ENCODE peak calls at places on chromosomes 12 and 14, in six cellular contexts. A, B, W, M, Z and N are unnamed samples.

GRCh38 chr12:123398177-123398916 is 14.4 kb downstream of the KMT5A start:
- DNase-seq in Z (peak), W (no peak), B (peak), A (no peak), M (no peak), N (no peak)

GRCh38 chr12:48998497-48999353 is 450 bp downstream of the DDN start:
- DNase-seq in M (no peak), A (no peak), Z (no peak), B (peak), W (no peak), N (no peak)

GRCh38 chr12:28360253-28360652 is 170.0 kb downstream of the CCDC91 start:
- DNase-seq in W (no peak), Z (no peak), M (no peak), B (no peak), A (no peak), N (no peak)

GRCh38 chr12:7162691-7163114 is 26.8 kb upstream of the PEX5 start:
- DNase-seq in W (peak), B (no peak), A (peak), M (no peak), Z (no peak), N (peak)

GRCh38 chr12:96197503-96198272 is 3.5 kb downstream of the ELK3 start:
- DNase-seq in Z (peak), B (peak), W (no peak), M (no peak), A (peak), N (no peak)

GRCh38 chr14:74459981-74460380 is 33.1 kb downstream of the NPC2 start:
- DNase-seq in Z (no peak), A (no peak), B (no peak), W (no peak), M (no peak), N (no peak)

GRCh38 chr14:80535171-80535570 is 323.9 kb upstream of the DIO2 start:
- DNase-seq in M (no peak), A (no peak), B (no peak), W (no peak), Z (no peak), N (no peak)

GRCh38 chr14:70955543-70956480 is 48.6 kb downstream of the PCNX1 start:
- DNase-seq in W (no peak), A (no peak), B (peak), M (no peak), Z (no peak), N (no peak)

GRCh38 chr14:58171090-58171489 is 19.1 kb upstream of the ARMH4 start:
- DNase-seq in B (peak), W (peak), M (no peak), Z (peak), A (peak), N (peak)

GRCh38 chr12:48041591-48042423 is 37.5 kb upstream of the COL2A1 start:
- DNase-seq in W (no peak), A (no peak), M (no peak), B (no peak), Z (no peak), N (no peak)

GRCh38 chr12:104676636-104677035 is 219.9 kb downstream of the CHST11 start:
- DNase-seq in B (no peak), Z (no peak), A (no peak), W (no peak), M (no peak), N (no peak)

GRCh38 chr14:52948039-52948438 is 2.8 kb downstream of the FERMT2 start:
- DNase-seq in Z (no peak), B (no peak), W (no peak), M (no peak), A (no peak), N (no peak)

GRCh38 chr12:53060721-53061276 is 10.9 kb downstream of the TNS2 start:
- DNase-seq in A (no peak), M (no peak), Z (no peak), W (no peak), B (no peak), N (no peak)

GRCh38 chr12:28082101-28082500 is 108.2 kb upstream of the CCDC91 start:
- DNase-seq in M (no peak), W (no peak), Z (no peak), B (peak), A (no peak), N (no peak)

GRCh38 chr12:132700212-132700913 is 10.3 kb upstream of the PGAM5 start:
- DNase-seq in Z (peak), M (no peak), W (no peak), A (no peak), B (peak), N (no peak)

GRCh38 chr12:115294443-115295133 is 610.6 kb upstream of the TBX3 start:
- DNase-seq in M (no peak), Z (peak), A (no peak), B (no peak), W (no peak), N (no peak)

GRCh38 chr12:108635201-108635996 is 1.7 kb upstream of the SELPLG start:
- DNase-seq in B (no peak), W (no peak), A (no peak), Z (no peak), M (no peak), N (no peak)

GRCh38 chr14:94486883-94487282 is 10.9 kb upstream of the SERPINA9 start:
- DNase-seq in W (no peak), M (no peak), A (no peak), Z (no peak), B (no peak), N (no peak)

GRCh38 chr12:59444932-59445331 is 150.9 kb upstream of the SLC16A7 start:
- DNase-seq in M (no peak), A (no peak), Z (no peak), B (peak), W (no peak), N (no peak)

GRCh38 chr14:22980672-22981089 is 1.7 kb downstream of the AJUBA start:
- DNase-seq in A (no peak), W (peak), B (no peak), Z (no peak), M (peak), N (no peak)